ENCODE peak calls at places on chromosomes 7 and 10, in eight cellular contexts. U, Z, N, B, V, Y, W and M are unnamed samples.

GRCh38 chr10:62443866-62444265 is 69.7 kb downstream of the ZNF365 start:
- DNase-seq in U (no peak), Z (peak; percentile 15), N (no peak), B (no peak), V (no peak), Y (no peak), W (no peak), M (no peak)

GRCh38 chr10:69089638-69090599 is 2.0 kb downstream of the SRGN start:
- DNase-seq in U (no peak), Z (no peak), N (no peak), B (no peak), V (peak; percentile 91), Y (no peak), W (peak; percentile 37), M (peak; percentile 55)

GRCh38 chr10:9615179-9615578 is 1402.5 kb upstream of the CELF2 start:
- DNase-seq in U (no peak), Z (peak; percentile 24), N (no peak), B (no peak), V (no peak), Y (no peak), W (peak; percentile 39), M (no peak)

GRCh38 chr7:149742075-149742701 is 31.2 kb downstream of the ZNF467 start:
- DNase-seq in U (peak; percentile 74), Z (peak; percentile 90), N (peak; percentile 74), B (peak; percentile 58), V (peak; percentile 86), Y (no peak), W (peak; percentile 60), M (peak; percentile 46)

GRCh38 chr10:78044179-78044578 is 10.5 kb downstream of the RPS24 start:
- DNase-seq in U (no peak), Z (no peak), N (no peak), B (no peak), V (no peak), Y (no peak), W (no peak), M (no peak)

GRCh38 chr7:519429-519973 is at the start of gene PDGFA:
- DNase-seq in U (no peak), Z (peak; percentile 70), N (no peak), B (peak; percentile 79), V (peak; percentile 69), Y (no peak), W (no peak), M (no peak)

GRCh38 chr7:127253289-127254162 is 785 bp upstream of the GRM8 start:
- DNase-seq in U (peak; percentile 64), Z (peak; percentile 90), N (peak; percentile 45), B (peak; percentile 63), V (peak; percentile 85), Y (no peak), W (peak; percentile 61), M (peak; percentile 28)

GRCh38 chr7:141563956-141564623 is 12.9 kb downstream of the AGK start:
- DNase-seq in U (no peak), Z (no peak), N (no peak), B (no peak), V (peak; percentile 67), Y (no peak), W (no peak), M (no peak)

GRCh38 chr7:29156798-29157461 is 10.6 kb upstream of the CPVL start:
- DNase-seq in U (no peak), Z (no peak), N (no peak), B (no peak), V (no peak), Y (no peak), W (no peak), M (no peak)

GRCh38 chr7:118758582-118758981 is 534.1 kb downstream of the ANKRD7 start:
- DNase-seq in U (no peak), Z (no peak), N (no peak), B (no peak), V (no peak), Y (no peak), W (no peak), M (no peak)